ENCODE peak calls at places on chromosome 14, in six cellular contexts. V is transverse colon, K is uterus, D is body of pancreas, W is K562, H is A549. I is an unnamed sample.

GRCh38 chr14:103074699-103075341 is 9.2 kb upstream of the LBHD2 start:
- DNase-seq in H (peak; percentile 54), K (peak; percentile 69), V (peak; percentile 77), W (peak; percentile 83), D (peak; percentile 55), I (peak; percentile 83)

GRCh38 chr14:80390911-80391310 is 179.6 kb upstream of the DIO2 start:
- DNase-seq in H (peak; percentile 28), K (no peak), D (no peak), W (no peak), V (no peak), I (no peak)

GRCh38 chr14:38526841-38527501 is 271.1 kb upstream of the CLEC14A start:
- DNase-seq in K (no peak), D (no peak), W (no peak), V (no peak), H (no peak), I (no peak)

GRCh38 chr14:69005432-69006148 is 26.5 kb upstream of the ACTN1 start:
- DNase-seq in V (peak; percentile 51), K (peak; percentile 80), H (peak; percentile 86), D (peak; percentile 42), W (no peak), I (no peak)

GRCh38 chr14:74973003-74973614 is 17.7 kb upstream of the PGF start:
- DNase-seq in D (peak; percentile 27), W (no peak), K (peak; percentile 49), V (peak; percentile 28), H (no peak), I (peak; percentile 83)

GRCh38 chr14:76109087-76109880 is 42.4 kb upstream of the GPATCH2L start:
- DNase-seq in H (no peak), K (no peak), V (no peak), D (no peak), W (no peak), I (no peak)

GRCh38 chr14:53470351-53471043 is 317.4 kb upstream of the DDHD1 start:
- DNase-seq in K (no peak), D (no peak), V (no peak), W (no peak), H (no peak), I (peak; percentile 49)

GRCh38 chr14:36441283-36441682 is 78.7 kb downstream of the NKX2-1 start:
- DNase-seq in K (no peak), W (no peak), D (no peak), H (no peak), V (no peak), I (no peak)

GRCh38 chr14:90820958-90821357 is 4.7 kb upstream of the TTC7B start:
- DNase-seq in W (no peak), K (no peak), H (no peak), D (peak; percentile 52), V (peak; percentile 27), I (no peak)

GRCh38 chr14:29030970-29031369 is 264.4 kb downstream of the FOXG1 start:
- DNase-seq in K (no peak), D (no peak), V (no peak), H (no peak), W (no peak), I (no peak)

GRCh38 chr14:32560213-32560857 is 231.2 kb downstream of the AKAP6 start:
- DNase-seq in K (peak; percentile 33), W (peak; percentile 40), H (peak; percentile 53), D (peak; percentile 63), V (peak; percentile 57), I (peak; percentile 29)

GRCh38 chr14:61420326-61420725 is 98.9 kb downstream of the PRKCH start:
- DNase-seq in V (no peak), K (no peak), W (no peak), H (no peak), D (no peak), I (no peak)

GRCh38 chr14:97977711-97978261 is 1180.6 kb downstream of the VRK1 start:
- DNase-seq in K (peak; percentile 81), H (no peak), W (no peak), D (peak; percentile 88), V (peak; percentile 75), I (peak; percentile 77)

GRCh38 chr14:61512508-61512907 is 182.8 kb upstream of the HIF1A start:
- DNase-seq in D (no peak), W (no peak), K (no peak), H (no peak), V (no peak), I (no peak)

GRCh38 chr14:64807588-64807987 is 72.1 kb downstream of the SPTB start:
- DNase-seq in V (no peak), W (no peak), K (no peak), H (no peak), D (peak; percentile 29), I (peak; percentile 83)

GRCh38 chr14:91367173-91368171 is 50.1 kb downstream of the CCDC88C start:
- DNase-seq in V (peak; percentile 77), D (peak; percentile 65), K (no peak), H (no peak), W (no peak), I (no peak)

GRCh38 chr14:76422662-76423061 is 46.7 kb downstream of the ESRRB start:
- DNase-seq in K (no peak), W (no peak), V (no peak), H (no peak), D (no peak), I (no peak)

DNA sequence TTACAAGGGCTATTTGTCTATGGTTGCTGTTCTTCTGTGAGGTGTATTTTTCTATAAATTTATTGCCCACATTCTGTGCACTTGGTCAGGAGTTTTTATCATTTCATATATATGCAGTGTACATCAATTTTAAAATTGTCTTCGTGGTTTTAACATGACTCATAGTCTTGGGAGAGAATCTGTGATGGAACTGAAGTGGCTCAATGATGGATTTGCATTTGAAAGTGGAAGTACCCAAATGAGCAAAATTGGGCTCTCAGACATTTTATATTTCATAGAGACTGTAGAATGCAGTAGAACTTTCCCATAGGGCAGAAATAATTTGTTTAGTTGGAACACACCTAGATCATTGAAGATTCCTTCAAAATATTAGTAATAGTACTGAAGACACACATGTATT is 1.9 kb upstream of the SCFD1 start:
- DNase-seq in D (no peak), V (no peak), K (no peak), H (no peak), W (no peak), I (no peak)
- H3K4me1 ChIP-seq in D (peaks cover 16% of the 10 kb centered on the region), V (peaks cover 33% of the 10 kb centered on the region), K (no peaks in the 10 kb centered on the region), H (peaks cover 26% of the 10 kb centered on the region), W (peaks cover 9% of the 10 kb centered on the region), I (peaks cover 13% of the 10 kb centered on the region)

DNA sequence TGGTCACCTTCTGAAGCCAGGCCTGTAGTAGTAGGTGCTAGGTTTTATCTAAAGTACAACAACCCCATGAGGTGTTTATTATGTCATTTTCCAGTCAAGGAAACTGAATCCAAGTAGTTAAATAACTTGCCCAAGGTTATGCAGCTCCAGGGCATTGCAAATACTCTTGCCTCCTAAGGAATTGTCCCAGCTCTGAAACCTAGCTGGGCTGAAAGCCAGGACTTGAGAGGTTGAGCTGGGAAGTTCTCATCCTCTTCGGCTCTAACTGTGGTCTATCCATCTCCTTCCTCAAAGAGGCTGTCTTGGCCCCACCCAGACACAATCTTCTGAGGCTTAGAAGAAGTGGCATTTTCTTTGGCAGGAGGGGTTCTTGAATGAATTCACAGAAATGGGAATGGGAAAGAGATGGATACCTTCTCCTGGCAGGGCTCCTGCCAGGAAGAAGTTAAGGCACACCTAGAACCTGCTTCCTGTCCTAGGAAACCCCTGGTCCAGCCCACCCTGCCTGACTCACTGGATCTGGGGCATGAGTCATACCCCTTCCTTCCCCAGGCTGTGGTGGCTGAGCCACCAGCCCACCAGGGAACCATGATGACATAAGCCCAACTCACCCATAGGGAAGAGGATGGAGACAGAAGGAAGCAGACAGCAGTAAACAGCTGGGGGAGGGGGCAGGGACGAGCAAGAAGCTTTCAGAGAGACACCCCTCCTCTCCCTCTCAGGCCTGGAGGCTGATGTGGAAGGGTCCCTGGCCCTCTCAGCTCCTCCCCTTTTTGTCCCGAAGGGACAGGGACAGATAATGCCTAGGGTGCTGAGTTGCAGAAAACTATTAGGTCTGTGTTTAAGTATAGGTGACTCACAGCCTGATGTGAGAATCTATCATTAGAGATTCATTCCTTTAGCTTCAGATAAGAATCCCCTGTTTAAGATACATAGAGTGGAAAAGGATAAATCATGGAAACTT is 2.1 kb upstream of the PLEK2 start:
- DNase-seq in K (no peak), V (no peak), D (no peak), H (peak; percentile 73), W (peak; percentile 67), I (no peak)
- TF ChIP-seq POLR2A in K (no peak), V (no peak), D (no peak), H (no peak), W (no peak), I (no peak)

GRCh38 chr14:104390941-104391901 is 188.3 kb upstream of the C14orf180 start:
- DNase-seq in H (no peak), V (no peak), K (no peak), W (no peak), D (no peak), I (peak; percentile 14)
- H3K4me1 ChIP-seq in H (no peaks in the 10 kb centered on the region), V (no peaks in the 10 kb centered on the region), K (no peaks in the 10 kb centered on the region), W (no peaks in the 10 kb centered on the region), D (no peaks in the 10 kb centered on the region), I (peaks cover 38% of the 10 kb centered on the region)

GRCh38 chr14:77822741-77823140 is 22.8 kb downstream of the ADCK1 start:
- DNase-seq in W (peak; percentile 19), K (no peak), V (no peak), D (no peak), H (no peak), I (no peak)
- TF ChIP-seq POLR2A in W (no peak), K (no peak), V (no peak), D (no peak), H (no peak), I (no peak)

DNA sequence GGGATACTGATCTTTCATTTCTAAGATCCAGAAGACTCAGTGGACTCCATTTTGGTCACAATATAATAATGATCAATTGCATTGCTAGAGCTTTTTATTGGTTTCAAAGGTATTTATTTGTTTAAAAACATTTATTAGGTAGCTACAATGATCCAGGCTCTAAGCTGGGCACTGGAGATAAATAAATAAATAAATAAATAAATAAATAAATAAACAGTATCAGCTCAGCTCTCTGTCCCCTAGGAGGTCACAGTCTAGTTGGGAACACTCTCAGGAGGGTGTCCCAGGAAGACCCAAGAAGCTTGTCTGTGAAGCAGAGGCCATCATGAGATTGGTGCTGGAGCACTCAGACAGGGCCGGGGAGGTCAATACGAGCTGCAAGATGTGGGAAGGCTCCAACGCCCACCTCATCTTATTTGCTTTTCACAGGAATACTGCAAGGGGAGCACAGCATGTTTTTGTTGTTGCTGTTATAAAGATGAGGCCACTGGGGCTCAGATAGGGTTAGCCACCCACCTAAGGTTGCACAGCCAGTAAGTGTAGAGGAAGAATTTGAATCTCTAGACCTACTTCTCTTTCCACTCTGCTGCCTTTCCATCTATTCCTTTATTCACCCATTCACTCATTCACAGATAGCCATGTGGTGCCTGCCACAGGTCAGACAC is 15.5 kb downstream of the ASB2 start:
- DNase-seq in K (no peak), D (no peak), V (no peak), W (no peak), H (no peak), I (peak; percentile 2)
- H3K4me1 ChIP-seq in K (no peaks in the 10 kb centered on the region), D (peaks cover 10% of the 10 kb centered on the region), V (peaks cover 53% of the 10 kb centered on the region), W (no peaks in the 10 kb centered on the region), H (peaks cover 31% of the 10 kb centered on the region), I (peaks cover 79% of the 10 kb centered on the region)

GRCh38 chr14:85532981-85533820 is 3.3 kb downstream of the FLRT2 start:
- DNase-seq in H (peak; percentile 46), D (peak; percentile 71), V (no peak), W (no peak), K (peak; percentile 47), I (peak; percentile 56)
- TF ChIP-seq POLR2A in H (peak; percentile 31), D (peak; percentile 30), V (no peak), W (no peak), K (peak; percentile 33), I (no peak)